ENCODE peak calls at places on chromosomes 5 and 9, in eight cellular contexts. S is uterus; D is tibial artery; C is GM13976; G is CD4-positive, alpha-beta T cell; Y is AG10803; W is CD8-positive, alpha-beta T cell; B is cardiac fibroblast. P is an unnamed sample.

GRCh38 chr9:136392538-136393449 is 7.2 kb downstream of the SNAPC4 start:
- DNase-seq in S (no peak), D (no peak), C (no peak), G (no peak), Y (no peak), W (no peak), B (no peak), P (no peak)

GRCh38 chr5:111083323-111083722 is 8.8 kb upstream of the WDR36 start:
- DNase-seq in S (no peak), D (no peak), C (no peak), G (no peak), Y (no peak), W (no peak), B (no peak), P (no peak)

GRCh38 chr9:12719431-12719830 is 26.2 kb downstream of the TYRP1 start:
- DNase-seq in S (no peak), D (no peak), C (no peak), G (no peak), Y (peak), W (no peak), B (peak), P (no peak)

GRCh38 chr5:76180817-76181805 is 97.9 kb downstream of the SV2C start:
- DNase-seq in S (no peak), D (no peak), C (no peak), G (no peak), Y (no peak), W (no peak), B (no peak), P (no peak)

GRCh38 chr9:116855881-116856662 is 169.0 kb downstream of the TRIM32 start:
- DNase-seq in S (no peak), D (no peak), C (no peak), G (no peak), Y (peak), W (no peak), B (no peak), P (no peak)

GRCh38 chr5:5537426-5537825 is 114.9 kb downstream of the ICE1 start:
- DNase-seq in S (no peak), D (no peak), C (no peak), G (no peak), Y (no peak), W (no peak), B (no peak), P (no peak)

GRCh38 chr9:135939351-135940265 is 21.6 kb downstream of the UBAC1 start:
- DNase-seq in S (no peak), D (no peak), C (no peak), G (no peak), Y (no peak), W (no peak), B (no peak), P (no peak)

GRCh38 chr5:82884821-82885471 is 192.2 kb downstream of the TMEM167A start:
- DNase-seq in S (no peak), D (no peak), C (no peak), G (no peak), Y (no peak), W (no peak), B (no peak), P (no peak)

GRCh38 chr9:4080889-4081548 is 218.8 kb downstream of the GLIS3 start:
- DNase-seq in S (no peak), D (no peak), C (no peak), G (no peak), Y (no peak), W (no peak), B (no peak), P (no peak)

GRCh38 chr9:96158909-96159575 is 142.9 kb downstream of the HSD17B3 start:
- DNase-seq in S (no peak), D (no peak), C (no peak), G (no peak), Y (peak), W (no peak), B (no peak), P (no peak)

GRCh38 chr9:5817776-5818336 is 15.1 kb downstream of the ERMP1 start:
- DNase-seq in S (no peak), D (no peak), C (no peak), G (no peak), Y (peak), W (no peak), B (peak), P (no peak)

GRCh38 chr5:74938250-74938649 is 72.1 kb upstream of the FAM169A start:
- DNase-seq in S (no peak), D (no peak), C (no peak), G (no peak), Y (peak), W (no peak), B (no peak), P (no peak)

GRCh38 chr5:157442989-157443619 is 16.9 kb upstream of the NIPAL4 start:
- DNase-seq in S (no peak), D (no peak), C (no peak), G (no peak), Y (peak), W (no peak), B (peak), P (no peak)

GRCh38 chr9:28234899-28235277 is 661.6 kb upstream of the C9orf72 start:
- DNase-seq in S (no peak), D (no peak), C (no peak), G (no peak), Y (peak), W (no peak), B (peak), P (no peak)

GRCh38 chr5:112351225-112351624 is 67.9 kb downstream of the EPB41L4A start:
- DNase-seq in S (no peak), D (no peak), C (no peak), G (no peak), Y (no peak), W (no peak), B (no peak), P (no peak)

GRCh38 chr5:95838001-95838520 is 15.5 kb upstream of the GLRX start:
- DNase-seq in S (no peak), D (no peak), C (no peak), G (no peak), Y (no peak), W (no peak), B (no peak), P (no peak)

GRCh38 chr5:107464403-107464802 is 206.3 kb downstream of the EFNA5 start:
- DNase-seq in S (no peak), D (no peak), C (no peak), G (no peak), Y (no peak), W (no peak), B (no peak), P (no peak)

GRCh38 chr9:96021616-96022444 is 146.3 kb downstream of the ERCC6L2 start:
- DNase-seq in S (no peak), D (no peak), C (peak), G (no peak), Y (no peak), W (no peak), B (no peak), P (no peak)

GRCh38 chr5:131466171-131466766 is 168.8 kb downstream of the RAPGEF6 start:
- DNase-seq in S (no peak), D (no peak), C (no peak), G (no peak), Y (peak), W (no peak), B (peak), P (no peak)

GRCh38 chr5:3362606-3362910 is 233.1 kb upstream of the IRX1 start:
- DNase-seq in S (no peak), D (no peak), C (no peak), G (no peak), Y (no peak), W (no peak), B (no peak), P (no peak)

GRCh38 chr5:15499528-15500325 is at the start of gene FBXL7:
- DNase-seq in S (peak), D (peak), C (peak), G (no peak), Y (peak), W (no peak), B (peak), P (peak)

GRCh38 chr5:32506251-32506661 is 61.7 kb upstream of the ZFR start:
- DNase-seq in S (no peak), D (no peak), C (no peak), G (no peak), Y (peak), W (no peak), B (peak), P (no peak)

GRCh38 chr5:171759777-171760176 is 25.8 kb upstream of the SMIM23 start:
- DNase-seq in S (no peak), D (no peak), C (no peak), G (no peak), Y (no peak), W (no peak), B (no peak), P (no peak)

GRCh38 chr9:93655621-93656425 is 79.4 kb downstream of the PHF2 start:
- DNase-seq in S (no peak), D (no peak), C (no peak), G (no peak), Y (no peak), W (no peak), B (no peak), P (no peak)

GRCh38 chr9:70601000-70601929 is 186.8 kb upstream of the KLF9 start:
- DNase-seq in S (peak), D (peak), C (no peak), G (no peak), Y (peak), W (no peak), B (peak), P (peak)

GRCh38 chr9:135582966-135583685 is 21.6 kb downstream of the PAEP start:
- DNase-seq in S (no peak), D (no peak), C (peak), G (no peak), Y (no peak), W (no peak), B (no peak), P (no peak)

GRCh38 chr5:154221371-154221896 is 30.9 kb downstream of the GALNT10 start:
- DNase-seq in S (no peak), D (peak), C (no peak), G (peak), Y (peak), W (peak), B (peak), P (no peak)

GRCh38 chr5:180347651-180348050 is 5.5 kb downstream of the GFPT2 start:
- DNase-seq in S (peak), D (no peak), C (no peak), G (no peak), Y (no peak), W (no peak), B (no peak), P (no peak)

GRCh38 chr5:39076757-39077475 is 2.7 kb upstream of the RICTOR start:
- DNase-seq in S (no peak), D (no peak), C (peak), G (no peak), Y (peak), W (no peak), B (peak), P (no peak)

GRCh38 chr9:38638881-38639576 is 18.6 kb upstream of the ANKRD18A start:
- DNase-seq in S (no peak), D (no peak), C (no peak), G (no peak), Y (no peak), W (no peak), B (no peak), P (no peak)

DNA sequence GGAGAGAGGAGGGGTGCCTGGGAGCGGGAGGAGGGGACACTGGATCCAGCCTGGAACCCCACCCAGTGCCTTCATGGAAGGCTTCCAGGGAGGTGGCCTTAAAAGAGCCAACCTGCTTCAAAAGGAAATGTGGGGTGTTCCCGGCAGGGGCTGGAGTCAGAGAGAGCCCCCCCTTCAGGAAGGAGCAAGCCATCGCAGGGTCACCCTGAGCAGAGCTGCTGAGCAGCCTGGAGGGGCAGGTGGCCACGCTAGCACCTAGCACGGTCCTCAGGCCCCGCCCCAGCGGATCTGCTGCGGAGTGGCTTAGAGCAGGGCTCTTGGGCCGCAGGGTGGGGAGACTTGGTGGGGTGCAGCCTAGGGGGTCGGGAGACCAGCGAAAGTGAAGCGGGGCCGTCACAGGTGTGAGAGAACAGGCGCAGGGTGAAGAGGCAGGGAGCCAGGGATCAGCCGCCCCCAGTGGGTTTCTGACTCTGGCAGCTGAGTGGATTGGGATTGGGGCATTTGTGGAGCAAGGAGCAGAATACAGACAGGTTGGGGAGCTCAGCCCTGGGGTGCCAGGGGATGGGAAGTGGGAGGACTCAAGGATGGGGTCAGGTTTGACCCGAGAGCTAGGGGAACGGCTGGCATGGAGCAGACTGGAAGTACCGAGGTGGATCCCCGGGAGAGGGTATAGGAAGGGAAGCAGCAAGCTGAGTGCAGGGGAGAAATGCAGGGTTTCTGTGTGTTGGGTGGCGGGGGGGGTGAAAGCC is 1.5 kb downstream of the LCN2 start:
- DNase-seq in S (no peak), D (no peak), C (no peak), G (no peak), Y (no peak), W (no peak), B (no peak), P (no peak)
- TF ChIP-seq CTCF in S (no peak), D (no peak), C (no peak), G (no peak), Y (peak), W (no peak), B (no peak), P (no peak)

DNA sequence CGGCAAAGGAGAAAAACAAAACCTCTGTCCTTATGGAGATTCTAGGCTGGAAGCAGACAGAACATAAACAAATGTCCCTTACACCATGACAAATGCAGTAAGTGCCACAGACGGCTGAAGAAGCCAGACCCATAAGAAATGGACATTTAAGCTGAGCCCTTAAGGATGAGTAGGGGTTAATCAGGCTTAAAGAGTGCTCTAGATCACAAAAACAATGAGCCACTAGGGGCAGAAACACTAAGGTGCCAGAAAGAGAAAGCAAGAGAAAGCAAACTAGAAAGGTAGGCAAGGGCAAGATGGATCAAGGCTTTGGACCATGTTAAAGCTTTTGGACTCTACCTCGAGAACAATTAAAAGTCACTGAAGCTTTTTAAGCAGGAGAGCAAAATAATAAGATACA is 326.9 kb upstream of the WWC1 start:
- DNase-seq in S (no peak), D (no peak), C (no peak), G (no peak), Y (no peak), W (no peak), B (no peak), P (no peak)
- TF ChIP-seq CTCF in S (no peak), D (no peak), C (no peak), G (no peak), Y (peak), W (no peak), B (peak), P (no peak)

GRCh38 chr9:36969216-36969771 is 64.8 kb downstream of the PAX5 start:
- DNase-seq in S (no peak), D (no peak), C (no peak), G (no peak), Y (no peak), W (no peak), B (no peak), P (no peak)
- TF ChIP-seq CTCF in S (no peak), D (no peak), C (no peak), G (no peak), Y (no peak), W (no peak), B (no peak), P (no peak)

GRCh38 chr5:175872287-175873089 is 1.1 kb downstream of the CPLX2 start:
- DNase-seq in S (no peak), D (no peak), C (no peak), G (no peak), Y (no peak), W (no peak), B (no peak), P (no peak)

GRCh38 chr5:175876107-175876506 is 4.7 kb downstream of the CPLX2 start:
- DNase-seq in S (no peak), D (no peak), C (no peak), G (no peak), Y (no peak), W (no peak), B (no peak), P (no peak)

GRCh38 chr5:175870820-175871447 is 444 bp upstream of the CPLX2 start:
- DNase-seq in S (no peak), D (no peak), C (no peak), G (no peak), Y (no peak), W (no peak), B (no peak), P (no peak)

GRCh38 chr5:175874462-175875139 is 3.2 kb downstream of the CPLX2 start:
- DNase-seq in S (no peak), D (no peak), C (no peak), G (no peak), Y (no peak), W (no peak), B (no peak), P (no peak)

GRCh38 chr5:175873090-175873454 is 1.7 kb downstream of the CPLX2 start:
- DNase-seq in S (no peak), D (no peak), C (no peak), G (no peak), Y (no peak), W (no peak), B (no peak), P (no peak)
- TF ChIP-seq CTCF in S (no peak), D (no peak), C (peak), G (no peak), Y (no peak), W (no peak), B (peak), P (no peak)

P was measured in omental fat pad.